ENCODE peak calls at places on chromosomes 3 and 15, in seven cellular contexts. One of them, this sample, is unnamed.

GRCh38 chr3:31853580-31853979 is 127.5 kb downstream of the OSBPL10 start:
- DNase-seq in amniotic stem cell: no peak
- DNase-seq in NCI-H774: no peak
- DNase-seq in stimulated activated CD4-positive, alpha-beta T cell treated with anti-CD3 and anti-CD28 coated beads, TNF-alpha, amount 100 ng/mL, for 1 hour: no peak
- DNase-seq in ovary: no peak
- DNase-seq in GM10248: no peak
- DNase-seq in CD4-positive, CD25-positive, alpha-beta regulatory T cell: no peak
- DNase-seq in this sample: peak

GRCh38 chr3:76941376-76941775 is 98.5 kb upstream of the ROBO2 start:
- DNase-seq in stimulated activated CD4-positive, alpha-beta T cell treated with anti-CD3 and anti-CD28 coated beads, TNF-alpha, amount 100 ng/mL, for 1 hour: no peak
- DNase-seq in NCI-H774: no peak
- DNase-seq in CD4-positive, CD25-positive, alpha-beta regulatory T cell: no peak
- DNase-seq in GM10248: no peak
- DNase-seq in ovary: no peak
- DNase-seq in amniotic stem cell: no peak
- DNase-seq in this sample: no peak

GRCh38 chr15:67146214-67146613 is 80.8 kb downstream of the SMAD3 start:
- DNase-seq in stimulated activated CD4-positive, alpha-beta T cell treated with anti-CD3 and anti-CD28 coated beads, TNF-alpha, amount 100 ng/mL, for 1 hour: no peak
- DNase-seq in ovary: peak
- DNase-seq in amniotic stem cell: no peak
- DNase-seq in NCI-H774: no peak
- DNase-seq in CD4-positive, CD25-positive, alpha-beta regulatory T cell: no peak
- DNase-seq in GM10248: no peak
- DNase-seq in this sample: no peak

GRCh38 chr3:111782447-111782782 is 76.7 kb upstream of the PHLDB2 start:
- DNase-seq in ovary: no peak
- DNase-seq in GM10248: no peak
- DNase-seq in NCI-H774: no peak
- DNase-seq in amniotic stem cell: no peak
- DNase-seq in CD4-positive, CD25-positive, alpha-beta regulatory T cell: no peak
- DNase-seq in stimulated activated CD4-positive, alpha-beta T cell treated with anti-CD3 and anti-CD28 coated beads, TNF-alpha, amount 100 ng/mL, for 1 hour: no peak
- DNase-seq in this sample: no peak

GRCh38 chr3:126445506-126445905 is 30.2 kb downstream of the ZXDC start:
- DNase-seq in amniotic stem cell: no peak
- DNase-seq in ovary: peak
- DNase-seq in CD4-positive, CD25-positive, alpha-beta regulatory T cell: no peak
- DNase-seq in stimulated activated CD4-positive, alpha-beta T cell treated with anti-CD3 and anti-CD28 coated beads, TNF-alpha, amount 100 ng/mL, for 1 hour: no peak
- DNase-seq in GM10248: no peak
- DNase-seq in NCI-H774: no peak
- DNase-seq in this sample: no peak

GRCh38 chr3:148943531-148944200 is 47.7 kb upstream of the GYG1 start:
- DNase-seq in CD4-positive, CD25-positive, alpha-beta regulatory T cell: no peak
- DNase-seq in stimulated activated CD4-positive, alpha-beta T cell treated with anti-CD3 and anti-CD28 coated beads, TNF-alpha, amount 100 ng/mL, for 1 hour: no peak
- DNase-seq in NCI-H774: peak
- DNase-seq in amniotic stem cell: peak
- DNase-seq in ovary: no peak
- DNase-seq in GM10248: peak
- DNase-seq in this sample: peak

GRCh38 chr3:51283421-51283820 is 101.7 kb upstream of the MANF start:
- DNase-seq in CD4-positive, CD25-positive, alpha-beta regulatory T cell: no peak
- DNase-seq in NCI-H774: no peak
- DNase-seq in stimulated activated CD4-positive, alpha-beta T cell treated with anti-CD3 and anti-CD28 coated beads, TNF-alpha, amount 100 ng/mL, for 1 hour: no peak
- DNase-seq in ovary: no peak
- DNase-seq in GM10248: no peak
- DNase-seq in amniotic stem cell: no peak
- DNase-seq in this sample: no peak

GRCh38 chr3:123583563-123583962 is 1.3 kb downstream of the HACD2 start:
- DNase-seq in amniotic stem cell: no peak
- DNase-seq in stimulated activated CD4-positive, alpha-beta T cell treated with anti-CD3 and anti-CD28 coated beads, TNF-alpha, amount 100 ng/mL, for 1 hour: no peak
- DNase-seq in GM10248: no peak
- DNase-seq in ovary: no peak
- DNase-seq in NCI-H774: no peak
- DNase-seq in CD4-positive, CD25-positive, alpha-beta regulatory T cell: no peak
- DNase-seq in this sample: no peak

GRCh38 chr15:48645558-48646330 is at the start of gene FBN1:
- DNase-seq in ovary: peak
- DNase-seq in amniotic stem cell: peak
- DNase-seq in stimulated activated CD4-positive, alpha-beta T cell treated with anti-CD3 and anti-CD28 coated beads, TNF-alpha, amount 100 ng/mL, for 1 hour: no peak
- DNase-seq in NCI-H774: peak
- DNase-seq in GM10248: peak
- DNase-seq in CD4-positive, CD25-positive, alpha-beta regulatory T cell: no peak
- DNase-seq in this sample: no peak

GRCh38 chr15:57662091-57662744 is 44.3 kb upstream of the POLR2M start:
- DNase-seq in NCI-H774: no peak
- DNase-seq in ovary: no peak
- DNase-seq in amniotic stem cell: no peak
- DNase-seq in GM10248: no peak
- DNase-seq in CD4-positive, CD25-positive, alpha-beta regulatory T cell: no peak
- DNase-seq in stimulated activated CD4-positive, alpha-beta T cell treated with anti-CD3 and anti-CD28 coated beads, TNF-alpha, amount 100 ng/mL, for 1 hour: no peak
- DNase-seq in this sample: no peak

GRCh38 chr15:62962101-62962995 is 80.2 kb upstream of the TPM1 start:
- DNase-seq in NCI-H774: no peak
- DNase-seq in CD4-positive, CD25-positive, alpha-beta regulatory T cell: no peak
- DNase-seq in GM10248: no peak
- DNase-seq in amniotic stem cell: no peak
- DNase-seq in stimulated activated CD4-positive, alpha-beta T cell treated with anti-CD3 and anti-CD28 coated beads, TNF-alpha, amount 100 ng/mL, for 1 hour: no peak
- DNase-seq in ovary: no peak
- DNase-seq in this sample: no peak

GRCh38 chr3:149390772-149391212 is 13.3 kb upstream of the TM4SF1 start:
- DNase-seq in GM10248: no peak
- DNase-seq in ovary: no peak
- DNase-seq in amniotic stem cell: no peak
- DNase-seq in CD4-positive, CD25-positive, alpha-beta regulatory T cell: no peak
- DNase-seq in stimulated activated CD4-positive, alpha-beta T cell treated with anti-CD3 and anti-CD28 coated beads, TNF-alpha, amount 100 ng/mL, for 1 hour: no peak
- DNase-seq in NCI-H774: no peak
- DNase-seq in this sample: no peak

GRCh38 chr3:194386066-194386465 is 13.0 kb downstream of the GP5 start:
- DNase-seq in amniotic stem cell: no peak
- DNase-seq in NCI-H774: no peak
- DNase-seq in GM10248: no peak
- DNase-seq in stimulated activated CD4-positive, alpha-beta T cell treated with anti-CD3 and anti-CD28 coated beads, TNF-alpha, amount 100 ng/mL, for 1 hour: no peak
- DNase-seq in CD4-positive, CD25-positive, alpha-beta regulatory T cell: no peak
- DNase-seq in ovary: no peak
- DNase-seq in this sample: no peak

GRCh38 chr3:169324454-169324789 is 339.1 kb downstream of the MECOM start:
- DNase-seq in amniotic stem cell: no peak
- DNase-seq in GM10248: no peak
- DNase-seq in CD4-positive, CD25-positive, alpha-beta regulatory T cell: no peak
- DNase-seq in NCI-H774: no peak
- DNase-seq in stimulated activated CD4-positive, alpha-beta T cell treated with anti-CD3 and anti-CD28 coated beads, TNF-alpha, amount 100 ng/mL, for 1 hour: no peak
- DNase-seq in ovary: no peak
- DNase-seq in this sample: no peak

GRCh38 chr3:50708620-50709019 is 33.9 kb downstream of the DOCK3 start:
- DNase-seq in ovary: no peak
- DNase-seq in NCI-H774: no peak
- DNase-seq in stimulated activated CD4-positive, alpha-beta T cell treated with anti-CD3 and anti-CD28 coated beads, TNF-alpha, amount 100 ng/mL, for 1 hour: no peak
- DNase-seq in amniotic stem cell: no peak
- DNase-seq in GM10248: no peak
- DNase-seq in CD4-positive, CD25-positive, alpha-beta regulatory T cell: no peak
- DNase-seq in this sample: no peak

GRCh38 chr3:142211034-142211433 is 14.4 kb downstream of the GK5 start:
- DNase-seq in amniotic stem cell: no peak
- DNase-seq in CD4-positive, CD25-positive, alpha-beta regulatory T cell: no peak
- DNase-seq in ovary: no peak
- DNase-seq in stimulated activated CD4-positive, alpha-beta T cell treated with anti-CD3 and anti-CD28 coated beads, TNF-alpha, amount 100 ng/mL, for 1 hour: no peak
- DNase-seq in GM10248: no peak
- DNase-seq in NCI-H774: no peak
- DNase-seq in this sample: peak

GRCh38 chr3:185402561-185402960 is 39.6 kb downstream of the MAP3K13 start:
- DNase-seq in ovary: peak
- DNase-seq in stimulated activated CD4-positive, alpha-beta T cell treated with anti-CD3 and anti-CD28 coated beads, TNF-alpha, amount 100 ng/mL, for 1 hour: no peak
- DNase-seq in CD4-positive, CD25-positive, alpha-beta regulatory T cell: no peak
- DNase-seq in amniotic stem cell: no peak
- DNase-seq in NCI-H774: peak
- DNase-seq in GM10248: no peak
- DNase-seq in this sample: no peak

GRCh38 chr3:72347819-72348319 is 500.4 kb downstream of the SHQ1 start:
- DNase-seq in GM10248: no peak
- DNase-seq in stimulated activated CD4-positive, alpha-beta T cell treated with anti-CD3 and anti-CD28 coated beads, TNF-alpha, amount 100 ng/mL, for 1 hour: no peak
- DNase-seq in amniotic stem cell: peak
- DNase-seq in NCI-H774: no peak
- DNase-seq in CD4-positive, CD25-positive, alpha-beta regulatory T cell: no peak
- DNase-seq in ovary: no peak
- DNase-seq in this sample: no peak

GRCh38 chr3:173826416-173826815 is 428.9 kb downstream of the NLGN1 start:
- DNase-seq in ovary: no peak
- DNase-seq in GM10248: no peak
- DNase-seq in stimulated activated CD4-positive, alpha-beta T cell treated with anti-CD3 and anti-CD28 coated beads, TNF-alpha, amount 100 ng/mL, for 1 hour: no peak
- DNase-seq in NCI-H774: no peak
- DNase-seq in CD4-positive, CD25-positive, alpha-beta regulatory T cell: no peak
- DNase-seq in amniotic stem cell: no peak
- DNase-seq in this sample: no peak

GRCh38 chr3:39651993-39652739 is 157.2 kb upstream of the MYRIP start:
- DNase-seq in ovary: no peak
- DNase-seq in CD4-positive, CD25-positive, alpha-beta regulatory T cell: no peak
- DNase-seq in stimulated activated CD4-positive, alpha-beta T cell treated with anti-CD3 and anti-CD28 coated beads, TNF-alpha, amount 100 ng/mL, for 1 hour: no peak
- DNase-seq in amniotic stem cell: no peak
- DNase-seq in GM10248: no peak
- DNase-seq in NCI-H774: no peak
- DNase-seq in this sample: no peak

GRCh38 chr15:91469627-91470567 is 369.8 kb downstream of the SV2B start:
- DNase-seq in ovary: no peak
- DNase-seq in CD4-positive, CD25-positive, alpha-beta regulatory T cell: no peak
- DNase-seq in NCI-H774: peak
- DNase-seq in amniotic stem cell: no peak
- DNase-seq in GM10248: no peak
- DNase-seq in stimulated activated CD4-positive, alpha-beta T cell treated with anti-CD3 and anti-CD28 coated beads, TNF-alpha, amount 100 ng/mL, for 1 hour: no peak
- DNase-seq in this sample: no peak

GRCh38 chr3:42880183-42880582 is 4.5 kb upstream of the CYP8B1 start:
- DNase-seq in ovary: no peak
- DNase-seq in CD4-positive, CD25-positive, alpha-beta regulatory T cell: no peak
- DNase-seq in stimulated activated CD4-positive, alpha-beta T cell treated with anti-CD3 and anti-CD28 coated beads, TNF-alpha, amount 100 ng/mL, for 1 hour: no peak
- DNase-seq in GM10248: no peak
- DNase-seq in amniotic stem cell: no peak
- DNase-seq in NCI-H774: no peak
- DNase-seq in this sample: no peak

GRCh38 chr15:90225504-90226234 is 8.1 kb downstream of the CIB1 start:
- DNase-seq in stimulated activated CD4-positive, alpha-beta T cell treated with anti-CD3 and anti-CD28 coated beads, TNF-alpha, amount 100 ng/mL, for 1 hour: no peak
- DNase-seq in GM10248: no peak
- DNase-seq in amniotic stem cell: no peak
- DNase-seq in CD4-positive, CD25-positive, alpha-beta regulatory T cell: no peak
- DNase-seq in NCI-H774: peak
- DNase-seq in ovary: no peak
- DNase-seq in this sample: no peak

GRCh38 chr15:70715840-70716510 is 47.4 kb downstream of the UACA start:
- DNase-seq in stimulated activated CD4-positive, alpha-beta T cell treated with anti-CD3 and anti-CD28 coated beads, TNF-alpha, amount 100 ng/mL, for 1 hour: no peak
- DNase-seq in NCI-H774: no peak
- DNase-seq in GM10248: no peak
- DNase-seq in amniotic stem cell: no peak
- DNase-seq in CD4-positive, CD25-positive, alpha-beta regulatory T cell: no peak
- DNase-seq in ovary: no peak
- DNase-seq in this sample: no peak

GRCh38 chr3:142849148-142849547 is 39.7 kb downstream of the PCOLCE2 start:
- DNase-seq in ovary: no peak
- DNase-seq in CD4-positive, CD25-positive, alpha-beta regulatory T cell: no peak
- DNase-seq in amniotic stem cell: no peak
- DNase-seq in GM10248: no peak
- DNase-seq in NCI-H774: no peak
- DNase-seq in stimulated activated CD4-positive, alpha-beta T cell treated with anti-CD3 and anti-CD28 coated beads, TNF-alpha, amount 100 ng/mL, for 1 hour: no peak
- DNase-seq in this sample: no peak

GRCh38 chr3:40713795-40714194 is 189.0 kb downstream of the ZNF621 start:
- DNase-seq in CD4-positive, CD25-positive, alpha-beta regulatory T cell: no peak
- DNase-seq in amniotic stem cell: no peak
- DNase-seq in ovary: no peak
- DNase-seq in GM10248: no peak
- DNase-seq in NCI-H774: no peak
- DNase-seq in stimulated activated CD4-positive, alpha-beta T cell treated with anti-CD3 and anti-CD28 coated beads, TNF-alpha, amount 100 ng/mL, for 1 hour: no peak
- DNase-seq in this sample: peak

GRCh38 chr3:124275421-124275820 is 283.5 kb upstream of the ROPN1 start:
- DNase-seq in CD4-positive, CD25-positive, alpha-beta regulatory T cell: no peak
- DNase-seq in NCI-H774: no peak
- DNase-seq in GM10248: no peak
- DNase-seq in amniotic stem cell: no peak
- DNase-seq in ovary: no peak
- DNase-seq in stimulated activated CD4-positive, alpha-beta T cell treated with anti-CD3 and anti-CD28 coated beads, TNF-alpha, amount 100 ng/mL, for 1 hour: no peak
- DNase-seq in this sample: no peak

GRCh38 chr15:40340038-40340739 is 550 bp downstream of the CCDC9B start:
- DNase-seq in GM10248: no peak
- DNase-seq in amniotic stem cell: no peak
- DNase-seq in stimulated activated CD4-positive, alpha-beta T cell treated with anti-CD3 and anti-CD28 coated beads, TNF-alpha, amount 100 ng/mL, for 1 hour: no peak
- DNase-seq in NCI-H774: no peak
- DNase-seq in ovary: peak
- DNase-seq in CD4-positive, CD25-positive, alpha-beta regulatory T cell: no peak
- DNase-seq in this sample: no peak

GRCh38 chr3:40620151-40620550 is 95.4 kb downstream of the ZNF621 start:
- DNase-seq in NCI-H774: no peak
- DNase-seq in amniotic stem cell: no peak
- DNase-seq in CD4-positive, CD25-positive, alpha-beta regulatory T cell: no peak
- DNase-seq in GM10248: no peak
- DNase-seq in ovary: no peak
- DNase-seq in stimulated activated CD4-positive, alpha-beta T cell treated with anti-CD3 and anti-CD28 coated beads, TNF-alpha, amount 100 ng/mL, for 1 hour: no peak
- DNase-seq in this sample: no peak

GRCh38 chr15:34642252-34642651 is 58.8 kb upstream of the GOLGA8B start:
- DNase-seq in NCI-H774: no peak
- DNase-seq in GM10248: no peak
- DNase-seq in ovary: no peak
- DNase-seq in stimulated activated CD4-positive, alpha-beta T cell treated with anti-CD3 and anti-CD28 coated beads, TNF-alpha, amount 100 ng/mL, for 1 hour: no peak
- DNase-seq in amniotic stem cell: no peak
- DNase-seq in CD4-positive, CD25-positive, alpha-beta regulatory T cell: no peak
- DNase-seq in this sample: no peak

GRCh38 chr3:124633527-124633926 is 96.7 kb upstream of the UMPS start:
- DNase-seq in amniotic stem cell: no peak
- DNase-seq in CD4-positive, CD25-positive, alpha-beta regulatory T cell: no peak
- DNase-seq in stimulated activated CD4-positive, alpha-beta T cell treated with anti-CD3 and anti-CD28 coated beads, TNF-alpha, amount 100 ng/mL, for 1 hour: no peak
- DNase-seq in ovary: no peak
- DNase-seq in GM10248: no peak
- DNase-seq in NCI-H774: no peak
- DNase-seq in this sample: no peak

GRCh38 chr3:89332311-89333159 is 225.1 kb downstream of the EPHA3 start:
- DNase-seq in amniotic stem cell: no peak
- DNase-seq in ovary: no peak
- DNase-seq in CD4-positive, CD25-positive, alpha-beta regulatory T cell: no peak
- DNase-seq in NCI-H774: no peak
- DNase-seq in stimulated activated CD4-positive, alpha-beta T cell treated with anti-CD3 and anti-CD28 coated beads, TNF-alpha, amount 100 ng/mL, for 1 hour: no peak
- DNase-seq in GM10248: no peak
- DNase-seq in this sample: no peak

GRCh38 chr15:61668444-61668843 is 391.8 kb downstream of the VPS13C start:
- DNase-seq in GM10248: no peak
- DNase-seq in amniotic stem cell: no peak
- DNase-seq in stimulated activated CD4-positive, alpha-beta T cell treated with anti-CD3 and anti-CD28 coated beads, TNF-alpha, amount 100 ng/mL, for 1 hour: no peak
- DNase-seq in NCI-H774: no peak
- DNase-seq in CD4-positive, CD25-positive, alpha-beta regulatory T cell: no peak
- DNase-seq in ovary: no peak
- DNase-seq in this sample: no peak

GRCh38 chr3:44236485-44236908 is 5.2 kb upstream of the TOPAZ1 start:
- DNase-seq in ovary: no peak
- DNase-seq in CD4-positive, CD25-positive, alpha-beta regulatory T cell: no peak
- DNase-seq in stimulated activated CD4-positive, alpha-beta T cell treated with anti-CD3 and anti-CD28 coated beads, TNF-alpha, amount 100 ng/mL, for 1 hour: no peak
- DNase-seq in GM10248: no peak
- DNase-seq in amniotic stem cell: no peak
- DNase-seq in NCI-H774: no peak
- DNase-seq in this sample: no peak

GRCh38 chr3:28677581-28677980 is 329.0 kb upstream of the AZI2 start:
- DNase-seq in GM10248: no peak
- DNase-seq in amniotic stem cell: no peak
- DNase-seq in CD4-positive, CD25-positive, alpha-beta regulatory T cell: no peak
- DNase-seq in ovary: no peak
- DNase-seq in stimulated activated CD4-positive, alpha-beta T cell treated with anti-CD3 and anti-CD28 coated beads, TNF-alpha, amount 100 ng/mL, for 1 hour: no peak
- DNase-seq in NCI-H774: no peak
- DNase-seq in this sample: no peak